ENCODE peak calls at places on chromosomes 7 and 10, in six cellular contexts. X, Y, U, W, L and M are unnamed samples.

GRCh38 chr10:114100848-114101741 is 57.4 kb downstream of the ADRB1 start:
- DNase-seq in W (no peak), U (no peak), L (no peak), X (no peak), Y (no peak), M (no peak)

GRCh38 chr7:143345428-143345900 is 17.0 kb downstream of the FAM131B start:
- DNase-seq in W (no peak), X (no peak), Y (no peak), U (no peak), L (peak), M (no peak)

GRCh38 chr7:115749924-115750323 is 280.6 kb downstream of the TFEC start:
- DNase-seq in U (no peak), X (peak), Y (no peak), W (no peak), L (no peak), M (no peak)

GRCh38 chr10:34001087-34001580 is 666.7 kb upstream of the NRP1 start:
- DNase-seq in Y (no peak), L (no peak), U (peak), W (no peak), X (no peak), M (no peak)

GRCh38 chr7:94333810-94334209 is 60.9 kb upstream of the COL1A2 start:
- DNase-seq in Y (no peak), X (no peak), W (no peak), U (no peak), L (no peak), M (no peak)

GRCh38 chr10:4527281-4527960 is 298.6 kb upstream of the AKR1E2 start:
- DNase-seq in W (no peak), X (no peak), L (no peak), Y (no peak), U (no peak), M (no peak)

GRCh38 chr7:31710171-31710570 is 23.2 kb downstream of the PPP1R17 start:
- DNase-seq in L (no peak), U (no peak), Y (no peak), W (no peak), X (no peak), M (no peak)

GRCh38 chr10:42753126-42753506 is 29.5 kb upstream of the BMS1 start:
- DNase-seq in Y (no peak), L (peak), X (peak), W (no peak), U (no peak), M (no peak)

GRCh38 chr7:116804459-116804858 is 57.9 kb upstream of the CAPZA2 start:
- DNase-seq in W (no peak), Y (no peak), X (no peak), L (no peak), U (peak), M (no peak)

GRCh38 chr7:3446786-3447185 is 145.7 kb downstream of the SDK1 start:
- DNase-seq in W (no peak), Y (no peak), X (no peak), L (no peak), U (no peak), M (no peak)

GRCh38 chr10:76202777-76203176 is 771.4 kb downstream of the LRMDA start:
- DNase-seq in Y (no peak), W (no peak), L (no peak), X (no peak), U (no peak), M (no peak)

GRCh38 chr7:112938895-112939588 is 147.6 kb downstream of the GPR85 start:
- DNase-seq in U (peak), Y (no peak), W (no peak), X (no peak), L (peak), M (no peak)

GRCh38 chr7:885261-885892 is 9.0 kb downstream of the GET4 start:
- DNase-seq in X (no peak), U (no peak), Y (no peak), L (no peak), W (no peak), M (no peak)